ENCODE peak calls at places on chromosomes 6 and 20, in ten cellular contexts. K is stomach, T is HepG2, S is K562, I is upper lobe of left lung, H is H1, J is sigmoid colon, B is GM12878, O is SK-N-SH, D is esophagus muscularis mucosa. F is an unnamed sample.

GRCh38 chr6:111124406-111124805 is 37.1 kb downstream of the SLC16A10 start:
- DNase-seq in J (no peak), I (no peak), B (no peak), H (no peak), T (no peak), O (no peak), K (no peak), S (no peak), D (no peak), F (no peak)

GRCh38 chr6:143000771-143001170 is 55.8 kb upstream of the HIVEP2 start:
- DNase-seq in O (no peak), J (no peak), K (no peak), B (no peak), I (no peak), H (no peak), S (no peak), T (no peak), D (no peak), F (no peak)

GRCh38 chr20:6121504-6121903 is 1.3 kb downstream of the FERMT1 start:
- DNase-seq in B (no peak), T (no peak), S (no peak), D (peak), I (no peak), O (no peak), J (no peak), H (no peak), K (no peak), F (no peak)

GRCh38 chr20:16732506-16733152 is 2.8 kb downstream of the SNRPB2 start:
- DNase-seq in T (no peak), K (no peak), B (no peak), O (peak), I (no peak), D (no peak), H (no peak), S (no peak), J (no peak), F (no peak)

GRCh38 chr6:112956696-112957525 is 609.8 kb downstream of the RFPL4B start:
- DNase-seq in H (no peak), I (no peak), S (peak), T (no peak), J (no peak), O (peak), K (no peak), D (no peak), B (no peak), F (no peak)

GRCh38 chr6:43937236-43938177 is 167.5 kb downstream of the VEGFA start:
- DNase-seq in D (no peak), J (peak), H (no peak), T (no peak), I (no peak), K (peak), B (no peak), O (peak), S (peak), F (peak)

GRCh38 chr6:167402195-167402686 is 77.4 kb downstream of the TTLL2 start:
- DNase-seq in O (no peak), I (no peak), B (no peak), T (no peak), H (no peak), K (no peak), D (no peak), S (no peak), J (no peak), F (no peak)

GRCh38 chr20:1190847-1191246 is 6.1 kb upstream of the TMEM74B start:
- DNase-seq in B (no peak), I (no peak), H (no peak), K (no peak), J (no peak), O (no peak), S (peak), D (no peak), T (no peak), F (no peak)

GRCh38 chr6:63742060-63742459 is 106.5 kb downstream of the PHF3 start:
- DNase-seq in D (no peak), T (no peak), O (no peak), J (no peak), H (no peak), S (no peak), I (no peak), B (no peak), K (no peak), F (no peak)

GRCh38 chr20:48794360-48794759 is 33.4 kb downstream of the PREX1 start:
- DNase-seq in B (no peak), I (peak), O (peak), T (no peak), H (peak), J (no peak), D (no peak), S (no peak), K (no peak), F (no peak)
- TF ChIP-seq POLR2AphosphoS5 in B (no peak), I (no peak), O (no peak), T (no peak), H (no peak), J (no peak), D (no peak), S (no peak), K (no peak), F (no peak)

GRCh38 chr6:72826744-72827438 is 205.0 kb downstream of the KCNQ5 start:
- DNase-seq in I (no peak), J (no peak), K (no peak), T (no peak), S (no peak), O (no peak), H (no peak), D (no peak), B (no peak), F (no peak)
- TF ChIP-seq EP300 in I (no peak), J (no peak), K (no peak), T (no peak), S (no peak), O (no peak), H (no peak), D (no peak), B (no peak), F (no peak)

GRCh38 chr20:35654415-35654814 is 10.3 kb downstream of the CPNE1 start:
- DNase-seq in D (no peak), I (no peak), S (no peak), K (no peak), O (no peak), T (no peak), H (peak), B (no peak), J (no peak), F (no peak)
- TF ChIP-seq POLR2AphosphoS5 in D (no peak), I (no peak), S (no peak), K (no peak), O (no peak), T (no peak), H (no peak), B (no peak), J (no peak), F (no peak)

GRCh38 chr6:46583081-46583480 is 69.5 kb downstream of the CYP39A1 start:
- DNase-seq in O (no peak), T (no peak), S (no peak), J (no peak), K (no peak), D (no peak), I (no peak), H (no peak), B (no peak), F (no peak)
- TF ChIP-seq EP300 in O (no peak), T (no peak), S (no peak), J (no peak), K (no peak), D (no peak), I (no peak), H (no peak), B (no peak), F (no peak)

GRCh38 chr6:26183581-26184408 is 96.6 kb downstream of the HFE start:
- DNase-seq in D (no peak), S (no peak), J (peak), H (peak), O (peak), B (peak), K (peak), I (peak), T (no peak), F (no peak)
- TF ChIP-seq POLR2AphosphoS5 in D (peak), S (no peak), J (peak), H (peak), O (peak), B (peak), K (peak), I (peak), T (no peak), F (peak)

DNA sequence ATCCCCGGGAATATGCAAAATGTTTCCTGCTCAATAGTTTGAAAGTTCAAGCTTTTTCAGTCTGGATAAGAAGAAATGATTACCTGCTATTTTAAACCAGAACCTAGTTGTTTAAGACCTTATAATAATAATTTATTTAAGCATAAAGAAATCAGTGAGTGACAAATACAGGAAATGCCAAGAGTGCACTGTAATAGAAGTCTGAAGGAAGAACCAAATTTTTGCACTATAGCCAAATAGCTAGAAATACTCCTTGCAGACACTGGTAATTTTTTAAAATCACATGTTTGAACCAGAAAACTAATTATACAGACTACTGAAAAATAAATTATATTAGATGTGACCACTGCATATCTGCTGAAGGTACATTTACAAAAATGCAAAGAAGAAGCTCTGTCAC is 93.2 kb downstream of the MMS22L start:
- DNase-seq in T (no peak), K (no peak), B (no peak), D (no peak), H (no peak), J (no peak), S (no peak), I (no peak), O (no peak), F (no peak)
- TF ChIP-seq EP300 in T (no peak), K (no peak), B (no peak), D (no peak), H (no peak), J (no peak), S (no peak), I (no peak), O (no peak), F (no peak)

DNA sequence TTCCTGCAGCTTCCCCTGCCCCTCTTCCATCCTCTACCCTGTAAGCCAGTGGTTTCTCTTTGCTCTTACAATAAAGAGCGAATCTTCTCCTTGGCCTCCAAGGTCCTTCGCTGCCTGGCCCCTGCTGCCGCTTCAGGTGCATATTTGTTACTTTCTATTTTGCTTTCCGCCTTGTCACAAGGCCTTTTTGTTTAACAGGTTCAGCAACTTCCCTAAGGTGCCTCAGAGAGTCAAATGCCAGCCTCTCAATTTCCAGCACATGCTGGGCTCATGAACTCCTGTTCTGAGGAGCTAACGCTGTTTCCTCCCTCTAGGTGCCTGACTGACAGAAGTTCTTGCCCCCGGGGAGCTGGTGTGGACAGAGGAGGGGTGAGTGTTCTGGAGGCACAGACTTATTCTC is 42.4 kb upstream of the EPB41L1 start:
- DNase-seq in T (no peak), S (no peak), J (no peak), I (no peak), O (no peak), D (no peak), K (peak), B (no peak), H (no peak), F (no peak)
- TF ChIP-seq POLR2AphosphoS5 in T (no peak), S (no peak), J (no peak), I (peak), O (no peak), D (no peak), K (peak), B (no peak), H (no peak), F (no peak)

DNA sequence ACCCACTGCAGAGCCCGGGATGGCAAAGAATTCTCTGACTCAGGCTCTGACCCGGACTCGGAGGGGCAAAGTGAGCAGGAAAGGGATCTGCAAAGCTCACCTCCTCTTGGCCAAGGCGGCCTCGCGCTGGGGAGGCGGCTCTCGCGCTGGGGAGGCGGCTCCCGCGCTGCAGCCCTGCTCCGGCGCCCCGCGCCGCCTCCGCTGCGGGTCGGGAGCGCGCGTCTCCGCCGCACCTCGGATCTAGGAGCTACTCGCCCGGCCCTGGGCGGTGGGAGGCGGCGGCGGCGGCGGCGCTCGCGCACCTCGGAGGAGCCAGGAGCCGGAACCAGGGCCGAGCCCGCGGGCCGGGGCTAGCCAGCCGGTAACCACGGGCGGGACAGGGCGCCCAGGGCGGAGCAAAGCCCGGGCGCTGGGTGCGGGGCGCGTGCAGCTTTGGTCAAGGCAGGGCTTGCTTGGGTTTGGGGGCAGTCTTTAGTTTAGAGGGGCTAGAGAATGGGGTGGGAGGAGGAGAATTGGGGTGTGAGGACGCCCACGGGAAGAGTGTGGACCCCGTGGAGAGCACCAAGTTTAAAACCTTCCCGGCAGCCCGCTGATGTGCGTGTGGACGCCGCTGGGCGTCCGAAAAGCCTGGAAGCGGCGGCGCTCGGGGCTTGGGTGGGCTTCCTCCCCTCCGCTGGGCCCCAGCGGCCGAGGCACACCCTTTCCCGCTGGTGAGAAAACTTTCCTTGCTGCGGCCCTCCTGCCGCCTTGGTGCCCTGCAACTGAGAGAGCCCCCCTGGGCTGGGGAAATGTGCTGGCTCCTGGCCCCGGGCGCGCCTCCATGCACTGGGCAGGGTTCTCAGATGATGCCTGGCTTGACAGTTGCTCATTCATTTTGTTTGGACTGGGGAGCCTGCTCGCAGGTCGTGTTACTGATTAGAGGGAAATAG is at the start of gene MRAP2:
- DNase-seq in J (no peak), H (peak), K (peak), D (no peak), O (peak), S (peak), T (no peak), I (peak), B (no peak), F (no peak)
- TF ChIP-seq EP300 in J (no peak), H (no peak), K (no peak), D (no peak), O (no peak), S (no peak), T (no peak), I (no peak), B (no peak), F (no peak)

DNA sequence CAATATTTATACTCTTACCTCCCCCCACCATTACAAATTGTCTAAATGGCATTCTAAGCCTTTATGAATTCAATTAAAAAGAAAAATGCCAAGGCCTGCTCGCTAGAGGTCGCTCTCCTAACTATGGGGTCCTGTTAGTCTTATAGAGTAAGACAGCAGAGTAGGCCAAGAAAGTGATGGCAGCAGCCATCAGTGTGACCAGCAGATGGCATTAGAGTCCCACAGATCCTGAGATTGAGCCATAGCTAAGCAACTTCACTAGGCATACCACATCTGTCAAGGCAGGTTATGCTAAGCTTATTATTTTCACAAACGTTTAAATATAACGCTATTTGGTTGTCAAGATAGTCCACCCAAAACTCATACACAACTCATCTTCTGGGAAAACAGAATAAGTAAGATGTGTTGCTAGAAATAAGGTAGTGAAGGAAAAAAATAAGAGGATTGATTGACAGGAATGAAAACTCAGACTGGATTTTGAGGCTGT is 57.6 kb upstream of the SCAF8 start:
- DNase-seq in B (peak), S (peak), J (peak), H (peak), I (no peak), D (peak), K (peak), O (peak), T (peak), F (peak)
- TF ChIP-seq POLR2AphosphoS5 in B (no peak), S (no peak), J (peak), H (no peak), I (no peak), D (no peak), K (peak), O (no peak), T (no peak), F (no peak)

F was measured in suprapubic skin.